ENCODE peak calls at places on chromosomes 16 and 17, in seven cellular contexts. D is EL; M is activated naive CD8-positive, alpha-beta T cell treated with anti-CD3 and anti-CD28 coated beads, Interleukin-2, amount 50 U/mL, for 24 hours; W is activated CD4-positive, CD25-positive, alpha-beta regulatory T cell; B is astrocyte of the hippocampus; J is AG10803; F is ACHN. G is an unnamed sample.

GRCh38 chr16:73043828-73044493 is 4.0 kb downstream of the ZFHX3 start:
- DNase-seq in D (peak), M (no peak), W (no peak), B (peak), J (peak), F (no peak), G (peak)

GRCh38 chr16:81797443-81797842 is 18.4 kb downstream of the PLCG2 start:
- DNase-seq in D (no peak), M (peak), W (no peak), B (no peak), J (no peak), F (no peak), G (no peak)

GRCh38 chr17:37797206-37797605 is 52.3 kb upstream of the HNF1B start:
- DNase-seq in D (no peak), M (no peak), W (no peak), B (no peak), J (peak), F (no peak), G (no peak)

GRCh38 chr17:80921741-80922579 is 69.7 kb upstream of the CHMP6 start:
- DNase-seq in D (no peak), M (no peak), W (no peak), B (no peak), J (no peak), F (no peak), G (no peak)

GRCh38 chr17:3512512-3513171 is 36.8 kb downstream of the ASPA start:
- DNase-seq in D (peak), M (no peak), W (no peak), B (peak), J (peak), F (no peak), G (peak)

GRCh38 chr17:64707077-64707591 is 45.0 kb upstream of the SMURF2 start:
- DNase-seq in D (peak), M (no peak), W (no peak), B (peak), J (peak), F (peak), G (peak)

GRCh38 chr17:17784599-17785264 is 52.1 kb downstream of the SREBF1 start:
- DNase-seq in D (no peak), M (peak), W (no peak), B (peak), J (no peak), F (peak), G (peak)

GRCh38 chr16:46607529-46607928 is 13.7 kb downstream of the SHCBP1 start:
- DNase-seq in D (peak), M (no peak), W (no peak), B (peak), J (peak), F (peak), G (peak)

GRCh38 chr16:83840060-83840617 is 32.4 kb downstream of the HSBP1 start:
- DNase-seq in D (no peak), M (no peak), W (no peak), B (no peak), J (no peak), F (no peak), G (no peak)

GRCh38 chr17:49742256-49742655 is 21.7 kb downstream of the FAM117A start:
- DNase-seq in D (no peak), M (no peak), W (no peak), B (no peak), J (peak), F (no peak), G (peak)

GRCh38 chr16:19524356-19524865 is 669 bp downstream of the CCP110 start:
- DNase-seq in D (peak), M (no peak), W (no peak), B (no peak), J (no peak), F (peak), G (peak)

GRCh38 chr16:10661236-10661635 is 33.5 kb downstream of the TEKT5 start:
- DNase-seq in D (no peak), M (no peak), W (no peak), B (no peak), J (no peak), F (no peak), G (no peak)

GRCh38 chr16:75628351-75628750 is 5.3 kb upstream of the ADAT1 start:
- DNase-seq in D (no peak), M (no peak), W (no peak), B (no peak), J (no peak), F (no peak), G (no peak)

GRCh38 chr17:17499402-17500145 is 3.4 kb upstream of the RASD1 start:
- DNase-seq in D (no peak), M (no peak), W (no peak), B (no peak), J (no peak), F (no peak), G (no peak)

GRCh38 chr17:56317351-56318208 is 164.3 kb downstream of the ANKFN1 start:
- DNase-seq in D (no peak), M (no peak), W (no peak), B (no peak), J (no peak), F (no peak), G (no peak)

GRCh38 chr16:290015-290680 is 7.2 kb downstream of the PDIA2 start:
- DNase-seq in D (no peak), M (no peak), W (no peak), B (no peak), J (no peak), F (no peak), G (no peak)

GRCh38 chr17:41974658-41975057 is 8.1 kb downstream of the CNP start:
- DNase-seq in D (no peak), M (no peak), W (no peak), B (no peak), J (no peak), F (no peak), G (no peak)

GRCh38 chr17:58982626-58983025 is 124.1 kb downstream of the TRIM37 start:
- DNase-seq in D (no peak), M (no peak), W (no peak), B (no peak), J (no peak), F (no peak), G (no peak)

GRCh38 chr17:60439501-60439900 is 17.2 kb downstream of the CHCT1 start:
- DNase-seq in D (peak), M (no peak), W (no peak), B (no peak), J (peak), F (no peak), G (peak)

GRCh38 chr17:67475161-67475887 is 98.2 kb downstream of the PITPNC1 start:
- DNase-seq in D (peak), M (peak), W (peak), B (peak), J (peak), F (peak), G (peak)

GRCh38 chr17:8964801-8965393 is 610 bp downstream of the PIK3R5 start:
- DNase-seq in D (no peak), M (no peak), W (peak), B (no peak), J (no peak), F (no peak), G (no peak)

GRCh38 chr16:66848172-66848571 is 4.0 kb downstream of the CA7 start:
- DNase-seq in D (no peak), M (no peak), W (no peak), B (no peak), J (no peak), F (no peak), G (no peak)

GRCh38 chr17:32941419-32942032 is 13.6 kb downstream of the TMEM98 start:
- DNase-seq in D (no peak), M (no peak), W (no peak), B (no peak), J (no peak), F (no peak), G (no peak)

GRCh38 chr17:44308320-44308818 is at the start of gene RUNDC3A:
- DNase-seq in D (peak), M (peak), W (peak), B (peak), J (peak), F (peak), G (peak)

GRCh38 chr16:83199012-83199411 is 572.2 kb downstream of the CDH13 start:
- DNase-seq in D (no peak), M (no peak), W (no peak), B (no peak), J (no peak), F (no peak), G (no peak)

GRCh38 chr16:3664187-3664896 is 9.9 kb downstream of the DNASE1 start:
- DNase-seq in D (no peak), M (no peak), W (no peak), B (no peak), J (no peak), F (no peak), G (no peak)

GRCh38 chr17:57755479-57756070 is 10.5 kb upstream of the CCDC182 start:
- DNase-seq in D (no peak), M (no peak), W (no peak), B (peak), J (no peak), F (no peak), G (no peak)

GRCh38 chr17:38544839-38545209 is 60.9 kb downstream of the SRCIN1 start:
- DNase-seq in D (no peak), M (no peak), W (no peak), B (no peak), J (no peak), F (no peak), G (no peak)

GRCh38 chr17:74840989-74841666 is 18.6 kb downstream of the GRIN2C start:
- DNase-seq in D (peak), M (no peak), W (no peak), B (peak), J (peak), F (no peak), G (peak)

GRCh38 chr17:74759941-74760340 is 11.5 kb downstream of the NHERF1 start:
- DNase-seq in D (no peak), M (no peak), W (no peak), B (no peak), J (no peak), F (no peak), G (no peak)

GRCh38 chr17:39894681-39895376 is 23.6 kb downstream of the GSDMB start:
- DNase-seq in D (no peak), M (no peak), W (no peak), B (no peak), J (no peak), F (no peak), G (no peak)